ENCODE peak calls at places on chromosomes 2 and 18, in eight cellular contexts. I is IMR-90, Q is MM.1S, K is brain microvascular endothelial cell, H is prostate gland, W is dorsolateral prefrontal cortex, T is fibroblast of lung, O is NT2/D1. E is an unnamed sample. For H3K27me3, the result is how much of the 10 kb centered on the place peaks cover.

GRCh38 chr2:240892361-240892760 is 3.6 kb downstream of the MAB21L4 start:
- DNase-seq in K (no peak), H (no peak), T (no peak), O (no peak), Q (no peak), I (no peak), W (no peak), E (no peak)

GRCh38 chr2:70627499-70627898 is 73.9 kb upstream of the TGFA start:
- DNase-seq in W (no peak), H (no peak), O (no peak), T (no peak), K (no peak), Q (peak), I (no peak), E (no peak)

GRCh38 chr2:18889565-18890332 is 300.4 kb upstream of the NT5C1B start:
- DNase-seq in W (peak), O (no peak), K (no peak), I (no peak), T (no peak), Q (no peak), H (no peak), E (no peak)

GRCh38 chr18:49628993-49629795 is 67.3 kb downstream of the LIPG start:
- DNase-seq in W (peak), I (no peak), T (no peak), Q (no peak), K (no peak), H (no peak), O (no peak), E (peak)

GRCh38 chr2:37143986-37144385 is 12.8 kb downstream of the EIF2AK2 start:
- DNase-seq in I (peak), H (no peak), K (no peak), W (no peak), T (peak), O (no peak), Q (no peak), E (no peak)

GRCh38 chr18:50836521-50836957 is 16.7 kb upstream of the MRO start:
- DNase-seq in O (no peak), T (peak), W (no peak), I (peak), Q (peak), K (peak), H (no peak), E (no peak)

GRCh38 chr18:75067996-75068645 is 140.8 kb downstream of the PTGR3 start:
- DNase-seq in K (no peak), Q (no peak), H (no peak), W (no peak), T (no peak), I (no peak), O (no peak), E (peak)

GRCh38 chr2:196586511-196586991 is 53.0 kb upstream of the CCDC150 start:
- DNase-seq in K (peak), H (no peak), T (peak), W (no peak), O (no peak), I (peak), Q (no peak), E (no peak)

GRCh38 chr2:3679180-3679579 is 21.2 kb downstream of the ALLC start:
- DNase-seq in H (no peak), I (no peak), T (no peak), Q (no peak), O (no peak), W (no peak), K (no peak), E (no peak)

GRCh38 chr18:75066936-75067335 is 142.0 kb downstream of the PTGR3 start:
- DNase-seq in Q (no peak), K (no peak), W (no peak), H (no peak), I (no peak), T (no peak), O (no peak), E (no peak)

GRCh38 chr18:54159916-54160315 is 64.6 kb downstream of the MBD2 start:
- DNase-seq in K (no peak), Q (no peak), O (no peak), H (no peak), I (no peak), T (peak), W (no peak), E (no peak)

GRCh38 chr2:191150451-191151314 is at the start of gene STAT4:
- DNase-seq in K (peak), Q (peak), I (peak), O (peak), H (peak), T (peak), W (peak), E (peak)

GRCh38 chr18:49011291-49011746 is 60.6 kb upstream of the SMAD7 start:
- DNase-seq in H (no peak), O (no peak), I (no peak), Q (no peak), K (no peak), W (no peak), T (no peak), E (peak)

GRCh38 chr2:217568289-217568985 is 434.4 kb downstream of the TNS1 start:
- DNase-seq in K (no peak), I (peak), H (no peak), W (no peak), O (no peak), T (peak), Q (no peak), E (no peak)

GRCh38 chr2:65353927-65354326 is 78.5 kb downstream of the SPRED2 start:
- DNase-seq in O (no peak), K (no peak), H (no peak), T (no peak), W (no peak), Q (no peak), I (no peak), E (no peak)

GRCh38 chr2:38598200-38598990 is 4.3 kb downstream of the HNRNPLL start:
- DNase-seq in H (no peak), O (no peak), K (no peak), T (peak), I (peak), Q (no peak), W (no peak), E (no peak)

GRCh38 chr18:76518543-76519155 is 23.6 kb upstream of the ZNF516 start:
- DNase-seq in W (no peak), K (peak), T (peak), H (no peak), O (no peak), I (peak), Q (no peak), E (peak)

GRCh38 chr18:6069103-6069502 is 173.8 kb upstream of the TMEM200C start:
- DNase-seq in T (no peak), H (no peak), I (no peak), K (no peak), W (no peak), O (no peak), Q (no peak), E (no peak)

GRCh38 chr2:123953848-123954247 is 71.2 kb upstream of the CNTNAP5 start:
- DNase-seq in Q (no peak), T (peak), O (no peak), I (peak), W (no peak), K (peak), H (no peak), E (no peak)

GRCh38 chr2:83234291-83234690 is 1224.8 kb downstream of the SUCLG1 start:
- DNase-seq in I (no peak), K (no peak), Q (no peak), H (no peak), T (no peak), O (no peak), W (no peak), E (no peak)

GRCh38 chr2:52238782-52239181 is 1206.8 kb upstream of the NRXN1 start:
- DNase-seq in I (no peak), W (no peak), O (no peak), T (no peak), Q (no peak), K (no peak), H (no peak), E (peak)

GRCh38 chr2:242013771-242014170 is 144.2 kb downstream of the RTP5 start:
- DNase-seq in O (no peak), Q (no peak), T (no peak), I (no peak), H (no peak), K (no peak), W (no peak), E (no peak)

GRCh38 chr2:179251865-179252264 is 12.8 kb downstream of the SESTD1 start:
- DNase-seq in T (peak), Q (no peak), W (no peak), O (no peak), K (no peak), H (no peak), I (peak), E (no peak)

GRCh38 chr2:217801115-217801531 is 201.7 kb downstream of the TNS1 start:
- DNase-seq in K (no peak), W (peak), I (no peak), T (no peak), H (no peak), O (no peak), Q (no peak), E (peak)

GRCh38 chr18:64115906-64116305 is 33.0 kb downstream of the LINC00305 start:
- DNase-seq in O (no peak), Q (no peak), I (no peak), K (no peak), H (no peak), T (no peak), W (no peak), E (no peak)

DNA sequence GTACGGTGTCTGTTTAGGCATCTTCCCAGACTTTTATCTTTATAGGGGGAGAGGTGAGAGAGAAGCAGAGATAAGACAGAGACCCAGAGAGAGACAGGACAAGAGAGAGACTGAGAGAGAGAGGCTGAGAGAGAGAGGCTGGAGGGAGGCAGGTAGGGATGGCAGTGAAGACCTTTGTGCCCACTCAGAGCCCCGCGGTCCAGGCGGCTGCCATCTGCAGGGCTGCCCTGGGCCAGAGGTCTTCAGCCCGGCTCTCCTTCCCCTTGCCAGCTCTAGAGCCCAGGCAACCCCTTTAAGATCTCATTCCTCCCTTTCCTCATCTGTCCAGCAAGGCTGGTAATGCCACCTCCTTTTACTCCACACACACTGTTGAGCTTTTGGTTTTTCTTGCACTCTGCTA is 610.0 kb downstream of the GALR1 start:
- DNase-seq in Q (no peak), T (no peak), W (no peak), O (no peak), K (no peak), I (no peak), H (no peak), E (no peak)
- H3K27me3 ChIP-seq in Q (under half), T (under half), W (under half), O (under half), K (under half), I (under half), H (under half), E (under half)

GRCh38 chr2:110788936-110789335 is 56.6 kb downstream of the ACOXL start:
- DNase-seq in T (no peak), H (no peak), O (no peak), K (no peak), Q (no peak), W (no peak), I (no peak), E (peak)

GRCh38 chr2:110793034-110793433 is 60.7 kb downstream of the ACOXL start:
- DNase-seq in T (no peak), W (no peak), K (no peak), H (no peak), I (no peak), Q (no peak), O (no peak), E (no peak)

GRCh38 chr2:110790907-110791306 is 58.5 kb downstream of the ACOXL start:
- DNase-seq in O (no peak), I (no peak), Q (no peak), T (no peak), K (no peak), W (no peak), H (no peak), E (peak)

GRCh38 chr2:110785439-110785838 is 53.1 kb downstream of the ACOXL start:
- DNase-seq in H (no peak), I (no peak), W (no peak), Q (no peak), T (no peak), O (no peak), K (no peak), E (no peak)

DNA sequence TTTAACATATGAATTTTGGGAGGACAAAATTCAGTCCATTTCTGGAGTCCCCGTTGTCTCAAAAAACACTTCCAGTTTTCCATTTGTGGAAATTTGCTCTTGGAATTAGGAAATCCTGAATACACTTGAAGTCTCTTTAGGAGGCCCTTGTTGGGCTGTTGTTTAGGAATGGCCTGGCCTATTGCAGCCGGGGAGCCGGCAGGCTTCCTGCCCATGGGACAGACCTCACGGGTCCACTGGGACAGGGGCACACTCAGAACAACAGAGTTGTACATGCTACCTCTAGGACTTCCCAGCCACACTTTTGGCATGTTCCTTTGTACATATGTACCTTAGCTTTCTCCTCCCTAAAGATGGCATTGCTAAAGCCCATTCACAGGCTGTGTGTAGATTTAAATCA is 57.3 kb downstream of the ACOXL start:
- DNase-seq in K (no peak), O (no peak), Q (no peak), T (no peak), W (no peak), I (no peak), H (no peak), E (peak)
- H3K27me3 ChIP-seq in K (under half), O (under half), Q (under half), T (under half), W (under half), I (under half), H (under half), E (under half)

GRCh38 chr2:66585616-66586015 is 150.7 kb downstream of the MEIS1 start:
- DNase-seq in W (no peak), H (no peak), Q (no peak), O (no peak), T (no peak), I (no peak), K (no peak), E (no peak)

GRCh38 chr2:66581461-66582363 is 146.8 kb downstream of the MEIS1 start:
- DNase-seq in T (peak), O (no peak), W (no peak), Q (no peak), I (peak), H (no peak), K (no peak), E (peak)

GRCh38 chr2:66582364-66582974 is 147.5 kb downstream of the MEIS1 start:
- DNase-seq in Q (no peak), K (no peak), O (no peak), W (no peak), I (peak), H (no peak), T (no peak), E (no peak)

GRCh38 chr2:66584011-66584410 is 149.1 kb downstream of the MEIS1 start:
- DNase-seq in K (no peak), W (no peak), I (no peak), H (no peak), T (no peak), Q (no peak), O (no peak), E (no peak)

GRCh38 chr2:66582975-66583842 is 148.3 kb downstream of the MEIS1 start:
- DNase-seq in Q (no peak), I (peak), K (no peak), O (no peak), T (no peak), H (no peak), W (no peak), E (peak)
- H3K27me3 ChIP-seq in Q (under half), I (under half), K (under half), O (half or more), T (under half), H (under half), W (half or more), E (half or more)

DNA sequence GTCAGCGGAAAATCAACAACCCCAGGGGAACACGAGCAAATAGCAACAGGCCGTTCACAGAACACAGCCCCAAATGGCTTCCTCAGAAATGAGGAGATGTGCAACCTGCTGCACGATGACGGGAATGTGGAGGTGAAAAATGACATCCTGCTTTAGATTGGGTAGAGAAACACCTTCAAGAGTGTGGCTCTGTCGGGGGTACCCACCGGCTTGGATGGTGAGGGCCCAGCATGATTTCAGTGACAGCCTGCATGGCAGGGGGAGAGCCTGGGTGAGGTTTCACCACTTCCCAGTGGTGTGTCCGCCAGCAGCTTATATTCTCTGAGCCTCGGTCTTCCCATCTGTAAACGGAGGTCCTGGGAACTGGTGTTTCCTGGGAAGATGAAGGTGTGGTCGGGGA is 157.8 kb upstream of the GLI2 start:
- DNase-seq in Q (no peak), H (no peak), T (no peak), W (no peak), K (no peak), O (no peak), I (no peak), E (no peak)
- H3K27me3 ChIP-seq in Q (under half), H (under half), T (under half), W (under half), K (under half), O (half or more), I (half or more), E (half or more)

DNA sequence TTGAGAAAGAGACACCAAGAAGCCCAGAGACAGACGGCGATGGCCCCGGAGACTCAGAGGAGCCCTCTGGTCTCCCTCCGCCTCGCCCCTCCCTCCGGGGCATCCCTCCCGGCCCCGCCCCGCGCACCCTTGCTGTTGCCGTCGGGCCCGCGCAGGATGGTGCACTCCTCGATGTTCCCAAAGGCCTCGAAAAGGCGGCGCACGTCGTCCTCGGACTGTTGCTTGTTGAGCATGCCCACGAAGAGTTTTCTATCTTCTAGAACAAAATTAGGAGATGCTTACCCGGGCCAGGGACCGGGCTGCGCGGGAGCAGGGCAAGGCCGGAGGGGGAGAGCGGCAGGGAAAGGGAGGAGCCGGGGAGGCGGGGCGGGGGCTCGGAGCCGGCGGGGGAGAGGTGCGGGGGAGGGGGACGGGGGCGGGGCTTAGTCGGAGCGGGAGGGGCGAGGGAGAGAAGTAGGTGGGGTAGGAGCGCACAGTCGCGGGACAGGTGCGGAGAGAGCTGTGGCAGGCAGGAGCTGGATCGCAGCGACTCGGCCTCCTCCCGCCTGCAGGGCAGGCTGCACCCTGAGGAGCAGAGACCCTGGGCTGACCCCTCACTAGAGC is 290.5 kb downstream of the CELF4 start:
- DNase-seq in T (no peak), H (no peak), I (no peak), Q (no peak), W (no peak), O (no peak), K (no peak), E (no peak)
- H3K27me3 ChIP-seq in T (under half), H (under half), I (under half), Q (under half), W (under half), O (under half), K (under half), E (under half)

GRCh38 chr2:118372876-118373597 is 284.8 kb downstream of the INSIG2 start:
- DNase-seq in W (no peak), O (no peak), K (no peak), T (no peak), Q (no peak), I (no peak), H (no peak), E (no peak)

GRCh38 chr2:118375907-118376306 is 287.6 kb downstream of the INSIG2 start:
- DNase-seq in H (no peak), W (no peak), I (no peak), T (no peak), K (no peak), Q (no peak), O (no peak), E (no peak)

GRCh38 chr2:118371500-118371899 is 283.2 kb downstream of the INSIG2 start:
- DNase-seq in O (peak), W (no peak), T (peak), I (peak), Q (peak), H (no peak), K (peak), E (peak)

GRCh38 chr2:118380915-118381653 is 292.8 kb downstream of the INSIG2 start:
- DNase-seq in Q (no peak), W (no peak), O (no peak), T (peak), I (no peak), K (no peak), H (no peak), E (no peak)

GRCh38 chr2:118374974-118375745 is 286.9 kb downstream of the INSIG2 start:
- DNase-seq in Q (no peak), O (no peak), T (peak), H (no peak), K (no peak), W (no peak), I (no peak), E (no peak)
- H3K27me3 ChIP-seq in Q (under half), O (under half), T (under half), H (under half), K (under half), W (under half), I (under half), E (under half)